ENCODE peak calls at places on chromosomes 5 and 9, in four cellular contexts. R, Q, G and P are unnamed samples.

GRCh38 chr5:123176938-123177275 is 87.9 kb downstream of the PRDM6 start:
- DNase-seq in R (no peak), Q (no peak), G (no peak), P (no peak)

GRCh38 chr5:78699565-78700143 is 51.1 kb upstream of the LHFPL2 start:
- DNase-seq in R (no peak), Q (no peak), G (no peak), P (peak)

GRCh38 chr9:114202396-114202795 is 47.1 kb downstream of the COL27A1 start:
- DNase-seq in R (no peak), Q (no peak), G (no peak), P (no peak)

GRCh38 chr5:124504081-124504916 is 242.1 kb downstream of the ZNF608 start:
- DNase-seq in R (peak), Q (no peak), G (no peak), P (no peak)

GRCh38 chr9:124487491-124488182 is 19.6 kb downstream of the NR5A1 start:
- DNase-seq in R (no peak), Q (no peak), G (no peak), P (no peak)

GRCh38 chr5:153543288-153543687 is 52.8 kb downstream of the GRIA1 start:
- DNase-seq in R (no peak), Q (no peak), G (no peak), P (no peak)

GRCh38 chr9:22238809-22239684 is 207.6 kb upstream of the DMRTA1 start:
- DNase-seq in R (no peak), Q (no peak), G (no peak), P (no peak)

GRCh38 chr9:121718501-121718900 is 67.1 kb downstream of the DAB2IP start:
- DNase-seq in R (no peak), Q (no peak), G (no peak), P (no peak)

GRCh38 chr9:109652112-109652511 is 127.9 kb upstream of the PALM2AKAP2 start:
- DNase-seq in R (no peak), Q (no peak), G (no peak), P (no peak)

GRCh38 chr5:111124793-111125192 is 32.6 kb downstream of the WDR36 start:
- DNase-seq in R (no peak), Q (no peak), G (no peak), P (no peak)

GRCh38 chr9:110528645-110529044 is 50.9 kb downstream of the SVEP1 start:
- DNase-seq in R (no peak), Q (no peak), G (no peak), P (no peak)

GRCh38 chr5:66171349-66172344 is 27.5 kb downstream of the SREK1 start:
- DNase-seq in R (no peak), Q (no peak), G (no peak), P (no peak)

GRCh38 chr5:53942724-53943123 is 367.6 kb downstream of the ARL15 start:
- DNase-seq in R (no peak), Q (no peak), G (no peak), P (no peak)

GRCh38 chr5:174327317-174327864 is 281.9 kb downstream of the NSG2 start:
- DNase-seq in R (peak), Q (peak), G (peak), P (peak)

GRCh38 chr9:20940447-20941176 is 90.8 kb downstream of the HACD4 start:
- DNase-seq in R (no peak), Q (no peak), G (no peak), P (no peak)

GRCh38 chr5:40141418-40141817 is 538.3 kb upstream of the PTGER4 start:
- DNase-seq in R (no peak), Q (no peak), G (no peak), P (no peak)

GRCh38 chr5:83752700-83753099 is 32.0 kb upstream of the HAPLN1 start:
- DNase-seq in R (no peak), Q (no peak), G (no peak), P (no peak)

GRCh38 chr5:128684951-128685350 is 146.9 kb upstream of the FBN2 start:
- DNase-seq in R (no peak), Q (no peak), G (no peak), P (no peak)

GRCh38 chr5:72408602-72409001 is 88.4 kb downstream of the PTCD2 start:
- DNase-seq in R (no peak), Q (no peak), G (no peak), P (no peak)

GRCh38 chr5:80481019-80481893 is 6.6 kb upstream of the FAM151B start:
- DNase-seq in R (peak), Q (no peak), G (no peak), P (peak)

GRCh38 chr9:30628915-30629564 is 1755.4 kb upstream of the ACO1 start:
- DNase-seq in R (no peak), Q (no peak), G (no peak), P (no peak)

GRCh38 chr5:160165137-160166068 is 46.2 kb upstream of the PWWP2A start:
- DNase-seq in R (no peak), Q (no peak), G (peak), P (peak)

GRCh38 chr5:103375356-103375755 is 116.8 kb downstream of the MACIR start:
- DNase-seq in R (no peak), Q (no peak), G (no peak), P (no peak)

GRCh38 chr5:7910738-7911428 is 41.9 kb downstream of the MTRR start:
- DNase-seq in R (no peak), Q (no peak), G (no peak), P (no peak)

GRCh38 chr9:34580358-34580757 is 9.2 kb downstream of the CNTFR start:
- DNase-seq in R (no peak), Q (no peak), G (peak), P (no peak)

GRCh38 chr9:137270929-137271695 is 6.4 kb upstream of the TOR4A start:
- DNase-seq in R (no peak), Q (no peak), G (no peak), P (peak)

GRCh38 chr5:145937432-145938250 is 1.3 kb downstream of the SH3RF2 start:
- DNase-seq in R (peak), Q (no peak), G (no peak), P (peak)

GRCh38 chr9:109421034-109421700 is 76.9 kb downstream of the PTPN3 start:
- DNase-seq in R (no peak), Q (no peak), G (peak), P (no peak)

GRCh38 chr5:159094745-159095144 is 5.0 kb downstream of the EBF1 start:
- DNase-seq in R (peak), Q (no peak), G (peak), P (no peak)